ENCODE peak calls at places on chromosomes 11 and 22, in four cellular contexts. One of them, this sample, is unnamed.

GRCh38 chr11:113263458-113264095 is 50.8 kb upstream of the TTC12 start:
- DNase-seq in neuronal stem cell: no peak
- DNase-seq in mesendoderm: no peak
- DNase-seq in mesenchymal stem cell: no peak
- DNase-seq in this sample: no peak

GRCh38 chr11:10459029-10459970 is 4.2 kb downstream of the AMPD3 start:
- DNase-seq in neuronal stem cell: no peak
- DNase-seq in mesendoderm: peak
- DNase-seq in mesenchymal stem cell: peak
- DNase-seq in this sample: peak

GRCh38 chr11:34266987-34267386 is 90.8 kb downstream of the ABTB2 start:
- DNase-seq in neuronal stem cell: no peak
- DNase-seq in mesendoderm: no peak
- DNase-seq in mesenchymal stem cell: no peak
- DNase-seq in this sample: no peak

GRCh38 chr11:73470036-73470624 is 93.9 kb downstream of the RELT start:
- DNase-seq in neuronal stem cell: no peak
- DNase-seq in mesendoderm: no peak
- DNase-seq in mesenchymal stem cell: no peak
- DNase-seq in this sample: no peak

GRCh38 chr11:111555255-111555654 is 14.7 kb downstream of the LAYN start:
- DNase-seq in neuronal stem cell: no peak
- DNase-seq in mesendoderm: no peak
- DNase-seq in mesenchymal stem cell: no peak
- DNase-seq in this sample: no peak

GRCh38 chr22:45934659-45935341 is 42.2 kb downstream of the WNT7B start:
- DNase-seq in neuronal stem cell: no peak
- DNase-seq in mesendoderm: no peak
- DNase-seq in mesenchymal stem cell: peak
- DNase-seq in this sample: no peak

GRCh38 chr11:65787649-65788622 is 1.1 kb downstream of the OVOL1 start:
- DNase-seq in neuronal stem cell: no peak
- DNase-seq in mesendoderm: peak
- DNase-seq in mesenchymal stem cell: no peak
- DNase-seq in this sample: peak

GRCh38 chr22:49576241-49577141 is 251.2 kb downstream of the BRD1 start:
- DNase-seq in neuronal stem cell: no peak
- DNase-seq in mesendoderm: no peak
- DNase-seq in mesenchymal stem cell: no peak
- DNase-seq in this sample: peak

GRCh38 chr11:13008625-13009475 is at the start of gene RASSF10:
- DNase-seq in neuronal stem cell: peak
- DNase-seq in mesendoderm: peak
- DNase-seq in mesenchymal stem cell: peak
- DNase-seq in this sample: peak

GRCh38 chr22:37022483-37023337 is 3.2 kb downstream of the MPST start:
- DNase-seq in neuronal stem cell: no peak
- DNase-seq in mesendoderm: no peak
- DNase-seq in mesenchymal stem cell: no peak
- DNase-seq in this sample: no peak

DNA sequence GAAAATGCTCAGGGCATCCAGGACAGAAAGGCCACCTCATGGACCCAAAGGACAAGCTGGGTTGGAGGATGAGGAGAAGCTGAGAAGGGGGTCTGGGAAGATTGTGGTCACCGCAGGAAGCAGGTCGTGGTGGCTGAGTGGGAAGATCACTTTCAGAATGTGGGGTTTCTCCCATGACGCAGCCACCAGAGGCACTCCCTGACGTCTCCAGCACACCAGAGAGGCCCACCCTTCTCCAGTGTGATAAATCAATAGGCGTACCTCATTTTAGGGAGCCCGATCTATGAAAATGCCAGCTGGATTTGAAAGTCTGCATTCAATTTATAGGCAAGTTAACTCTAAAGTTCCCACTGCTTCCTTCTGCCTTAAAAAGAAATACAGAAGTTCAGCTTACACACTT is 10.5 kb downstream of the TSPAN18 start:
- DNase-seq in neuronal stem cell: no peak
- DNase-seq in mesendoderm: no peak
- DNase-seq in mesenchymal stem cell: no peak
- DNase-seq in this sample: no peak
- H3K27ac ChIP-seq in neuronal stem cell: peak
- H3K27ac ChIP-seq in mesendoderm: no peak
- H3K27ac ChIP-seq in mesenchymal stem cell: no peak
- H3K27ac ChIP-seq in this sample: no peak

GRCh38 chr11:67261635-67261941 is 4.7 kb upstream of the GRK2 start:
- DNase-seq in neuronal stem cell: no peak
- DNase-seq in mesendoderm: no peak
- DNase-seq in mesenchymal stem cell: no peak
- DNase-seq in this sample: no peak

GRCh38 chr11:67260406-67260805 is 5.9 kb upstream of the GRK2 start:
- DNase-seq in neuronal stem cell: no peak
- DNase-seq in mesendoderm: no peak
- DNase-seq in mesenchymal stem cell: no peak
- DNase-seq in this sample: no peak

GRCh38 chr11:67264260-67264659 is 2.0 kb upstream of the GRK2 start:
- DNase-seq in neuronal stem cell: no peak
- DNase-seq in mesendoderm: no peak
- DNase-seq in mesenchymal stem cell: no peak
- DNase-seq in this sample: no peak

GRCh38 chr11:67262731-67263675 is 3.3 kb upstream of the GRK2 start:
- DNase-seq in neuronal stem cell: no peak
- DNase-seq in mesendoderm: peak
- DNase-seq in mesenchymal stem cell: peak
- DNase-seq in this sample: peak

DNA sequence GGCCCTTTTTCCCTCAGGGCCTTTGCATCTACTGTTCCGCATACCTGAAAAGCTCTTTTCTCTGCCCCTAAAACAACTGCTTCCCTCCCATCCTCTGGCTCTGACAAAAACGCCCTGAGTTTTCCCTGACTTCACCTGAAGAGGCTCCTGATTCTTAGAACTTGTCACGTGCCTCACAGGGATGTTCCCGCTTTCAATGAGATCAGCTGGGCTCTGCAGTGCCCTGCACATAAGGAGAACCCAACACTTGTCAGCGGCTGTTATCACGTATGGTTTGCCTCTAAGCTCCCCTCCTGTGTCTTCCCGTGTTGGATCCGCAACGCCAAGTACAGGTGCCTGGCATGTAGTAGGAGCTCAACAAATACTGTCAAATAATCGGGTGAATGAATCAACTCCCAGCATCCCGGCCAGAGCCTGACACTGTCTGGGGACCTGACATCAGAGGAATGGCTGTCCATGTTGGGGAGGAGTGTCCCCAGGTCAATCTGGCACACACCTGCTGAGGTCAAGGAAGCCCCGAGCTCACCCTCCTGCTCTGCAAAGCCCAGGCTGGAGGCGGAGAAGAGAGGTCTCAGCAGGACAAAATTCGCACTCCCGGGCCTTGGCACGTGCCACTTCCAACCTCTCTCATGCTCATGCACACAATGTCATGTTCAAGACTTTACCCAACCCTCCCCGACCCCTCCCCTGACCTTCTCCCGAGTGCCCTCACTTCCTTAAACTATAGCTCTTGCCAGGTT is 4.2 kb upstream of the GRK2 start:
- DNase-seq in neuronal stem cell: no peak
- DNase-seq in mesendoderm: peak
- DNase-seq in mesenchymal stem cell: no peak
- DNase-seq in this sample: no peak
- H3K4ac ChIP-seq in neuronal stem cell: no peak
- H3K4ac ChIP-seq in mesendoderm: no peak
- H3K4ac ChIP-seq in mesenchymal stem cell: no peak
- H3K4ac ChIP-seq in this sample: no peak

GRCh38 chr11:117143390-117143789 is 697 bp upstream of the PAFAH1B2 start:
- DNase-seq in neuronal stem cell: peak
- DNase-seq in mesendoderm: peak
- DNase-seq in mesenchymal stem cell: peak
- DNase-seq in this sample: no peak
- H3K27ac ChIP-seq in neuronal stem cell: no peak
- H3K27ac ChIP-seq in mesendoderm: no peak
- H3K27ac ChIP-seq in mesenchymal stem cell: peak
- H3K27ac ChIP-seq in this sample: no peak

GRCh38 chr22:40487663-40488249 is 117.4 kb downstream of the SGSM3 start:
- DNase-seq in neuronal stem cell: no peak
- DNase-seq in mesendoderm: no peak
- DNase-seq in mesenchymal stem cell: no peak
- DNase-seq in this sample: no peak

GRCh38 chr22:40486962-40487602 is 116.7 kb downstream of the SGSM3 start:
- DNase-seq in neuronal stem cell: no peak
- DNase-seq in mesendoderm: no peak
- DNase-seq in mesenchymal stem cell: no peak
- DNase-seq in this sample: no peak

DNA sequence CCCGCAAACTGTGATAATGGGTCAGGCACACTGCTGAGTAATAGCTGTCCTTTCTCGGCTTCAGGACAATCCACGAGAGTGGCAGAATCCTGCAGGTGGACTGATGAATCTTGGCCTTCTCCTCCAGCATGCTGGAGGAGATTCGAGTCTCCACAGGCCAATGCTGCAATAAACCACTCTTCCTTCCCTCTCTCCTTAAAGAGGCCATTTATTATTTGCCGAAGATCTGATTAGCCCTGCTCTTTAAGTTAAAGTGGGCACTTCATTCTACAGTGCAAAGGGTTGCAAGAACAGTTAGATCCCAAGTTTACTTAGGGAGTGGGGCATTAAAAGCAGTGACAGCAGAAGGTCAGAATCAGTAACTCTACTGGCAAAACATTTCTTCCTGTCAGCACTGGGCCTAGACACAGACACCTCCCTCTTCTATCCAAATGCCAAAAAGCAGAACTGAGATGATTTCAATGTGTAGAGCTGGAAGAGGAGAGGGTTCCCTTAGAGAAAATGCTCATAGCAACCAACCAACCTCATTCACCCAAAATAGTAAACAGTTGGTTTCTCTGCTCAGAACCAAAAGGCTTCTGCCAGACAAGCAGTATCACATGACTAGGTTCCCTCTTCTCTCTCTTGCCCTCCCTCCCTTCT is 121.7 kb downstream of the SGSM3 start:
- DNase-seq in neuronal stem cell: no peak
- DNase-seq in mesendoderm: no peak
- DNase-seq in mesenchymal stem cell: peak
- DNase-seq in this sample: no peak
- H3K4ac ChIP-seq in neuronal stem cell: no peak
- H3K4ac ChIP-seq in mesendoderm: no peak
- H3K4ac ChIP-seq in mesenchymal stem cell: no peak
- H3K4ac ChIP-seq in this sample: no peak

GRCh38 chr11:44883277-44883676 is 67.4 kb downstream of the TP53I11 start:
- DNase-seq in neuronal stem cell: no peak
- DNase-seq in mesendoderm: no peak
- DNase-seq in mesenchymal stem cell: no peak
- DNase-seq in this sample: no peak
- H3K27ac ChIP-seq in neuronal stem cell: no peak
- H3K27ac ChIP-seq in mesendoderm: no peak
- H3K27ac ChIP-seq in mesenchymal stem cell: no peak
- H3K27ac ChIP-seq in this sample: no peak

This sample was measured in H9.